ENCODE peak calls at places on chromosomes 3 and 15, in four cellular contexts. P, X, Q and L are unnamed samples.

GRCh38 chr3:37183375-37183831 is 9.0 kb upstream of the LRRFIP2 start:
- DNase-seq in P (no peak), X (no peak), Q (no peak), L (no peak)

GRCh38 chr3:102113421-102114041 is 264.2 kb downstream of the NFKBIZ start:
- DNase-seq in P (peak; percentile 60), X (no peak), Q (no peak), L (no peak)

GRCh38 chr3:143604849-143605660 is 243.2 kb downstream of the SLC9A9 start:
- DNase-seq in P (no peak), X (no peak), Q (no peak), L (no peak)

GRCh38 chr3:71510485-71510884 is 73.0 kb downstream of the FOXP1 start:
- DNase-seq in P (no peak), X (no peak), Q (no peak), L (no peak)

GRCh38 chr3:136899622-136900158 is 37.7 kb downstream of the NCK1 start:
- DNase-seq in P (no peak), X (no peak), Q (no peak), L (no peak)

GRCh38 chr3:133404925-133405324 is 5.1 kb downstream of the BFSP2 start:
- DNase-seq in P (no peak), X (no peak), Q (no peak), L (no peak)

GRCh38 chr15:31248263-31248662 is 78.4 kb upstream of the KLF13 start:
- DNase-seq in P (no peak), X (no peak), Q (no peak), L (no peak)

GRCh38 chr15:40050788-40051615 is 12.0 kb upstream of the SRP14 start:
- DNase-seq in P (peak; percentile 46), X (no peak), Q (peak; percentile 74), L (no peak)

GRCh38 chr3:185959609-185960517 is 22.0 kb upstream of the TRA2B start:
- DNase-seq in P (no peak), X (no peak), Q (no peak), L (no peak)

GRCh38 chr3:88263417-88264116 is 113.8 kb downstream of the C3orf38 start:
- DNase-seq in P (no peak), X (no peak), Q (no peak), L (no peak)

GRCh38 chr3:128277378-128278049 is 124.2 kb downstream of the EEFSEC start:
- DNase-seq in P (no peak), X (no peak), Q (peak; percentile 19), L (no peak)

GRCh38 chr15:40075298-40076044 is 33.2 kb downstream of the BMF start:
- DNase-seq in P (no peak), X (no peak), Q (no peak), L (no peak)

DNA sequence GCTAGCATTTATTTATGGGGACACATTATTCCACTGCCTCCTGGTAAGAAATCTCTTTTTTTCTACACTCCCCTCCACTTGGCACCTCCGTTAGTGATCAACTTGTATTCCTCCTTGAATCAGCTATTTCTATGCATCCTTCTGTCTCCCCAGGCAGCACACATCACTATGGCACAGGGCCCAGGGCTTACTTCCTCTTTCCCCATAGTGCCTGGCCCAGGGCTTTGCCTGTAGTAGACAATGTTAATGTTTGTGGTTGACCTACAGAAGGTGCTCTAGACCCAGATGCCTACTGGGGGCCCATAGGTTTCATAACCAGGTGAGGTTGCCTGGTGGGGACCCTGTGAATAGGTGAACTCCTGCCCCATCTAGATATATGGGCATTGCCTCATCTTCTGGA is 44.9 kb downstream of the EPHB1 start:
- DNase-seq in P (no peak), X (no peak), Q (no peak), L (no peak)
- TF ChIP-seq CTCF in P (no peak), X (no peak), Q (no peak), L (no peak)

DNA sequence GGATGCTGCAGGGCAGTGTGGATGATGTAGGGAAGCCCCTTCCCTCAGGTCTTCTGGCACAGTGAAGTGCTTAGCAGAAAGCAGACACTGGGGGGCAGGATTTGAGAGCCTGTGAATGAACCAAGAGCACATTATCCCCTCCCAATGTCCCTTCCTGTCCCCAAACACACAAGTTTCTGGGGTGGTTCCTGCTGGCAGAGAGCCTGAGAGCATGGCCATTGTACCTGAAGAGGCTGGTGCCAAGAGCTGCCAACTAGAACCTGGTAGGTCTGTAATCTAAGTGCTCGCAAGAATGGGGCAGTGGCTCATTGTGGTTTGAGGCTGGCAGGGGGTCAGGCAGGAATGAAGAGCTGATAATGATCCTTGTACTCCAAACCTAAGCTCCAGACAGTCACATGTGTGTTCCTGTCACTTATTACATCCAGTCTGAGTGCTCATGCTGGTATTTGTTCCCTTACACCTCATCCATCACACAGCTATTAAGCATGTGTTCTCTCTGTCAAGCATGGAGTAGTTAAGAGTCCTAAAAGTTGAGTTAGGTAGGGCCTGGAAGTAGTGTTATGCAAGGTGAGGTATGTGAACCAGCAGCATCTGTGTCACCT is 6.7 kb upstream of the CCR1 start:
- DNase-seq in P (no peak), X (no peak), Q (peak; percentile 64), L (peak; percentile 28)
- TF ChIP-seq CTCF in P (no peak), X (no peak), Q (peak; percentile 74), L (peak; percentile 66)

GRCh38 chr3:98341758-98342157 is 11.9 kb upstream of the OR5K4 start:
- DNase-seq in P (no peak), X (no peak), Q (no peak), L (no peak)

GRCh38 chr3:98339031-98339430 is 14.6 kb upstream of the OR5K4 start:
- DNase-seq in P (no peak), X (no peak), Q (no peak), L (no peak)

GRCh38 chr3:98343647-98344507 is 9.8 kb upstream of the OR5K4 start:
- DNase-seq in P (no peak), X (no peak), Q (peak; percentile 76), L (peak; percentile 34)
- TF ChIP-seq CTCF in P (no peak), X (no peak), Q (peak; percentile 92), L (peak; percentile 84)

GRCh38 chr15:96701876-96702275 is 371.4 kb downstream of the NR2F2 start:
- DNase-seq in P (no peak), X (no peak), Q (no peak), L (no peak)
- TF ChIP-seq CTCF in P (no peak), X (no peak), Q (no peak), L (no peak)

GRCh38 chr3:67662733-67663132 is 8.3 kb upstream of the SUCLG2 start:
- DNase-seq in P (no peak), X (no peak), Q (no peak), L (no peak)

GRCh38 chr3:67656614-67657013 is 2.2 kb upstream of the SUCLG2 start:
- DNase-seq in P (no peak), X (no peak), Q (no peak), L (no peak)

GRCh38 chr3:67657192-67657591 is 2.8 kb upstream of the SUCLG2 start:
- DNase-seq in P (no peak), X (no peak), Q (no peak), L (no peak)

GRCh38 chr3:67655364-67656121 is 1.1 kb upstream of the SUCLG2 start:
- DNase-seq in P (peak; percentile 18), X (peak; percentile 12), Q (no peak), L (peak; percentile 14)

GRCh38 chr3:67661079-67661478 is 6.7 kb upstream of the SUCLG2 start:
- DNase-seq in P (no peak), X (no peak), Q (no peak), L (no peak)
- TF ChIP-seq CTCF in P (no peak), X (no peak), Q (no peak), L (no peak)

DNA sequence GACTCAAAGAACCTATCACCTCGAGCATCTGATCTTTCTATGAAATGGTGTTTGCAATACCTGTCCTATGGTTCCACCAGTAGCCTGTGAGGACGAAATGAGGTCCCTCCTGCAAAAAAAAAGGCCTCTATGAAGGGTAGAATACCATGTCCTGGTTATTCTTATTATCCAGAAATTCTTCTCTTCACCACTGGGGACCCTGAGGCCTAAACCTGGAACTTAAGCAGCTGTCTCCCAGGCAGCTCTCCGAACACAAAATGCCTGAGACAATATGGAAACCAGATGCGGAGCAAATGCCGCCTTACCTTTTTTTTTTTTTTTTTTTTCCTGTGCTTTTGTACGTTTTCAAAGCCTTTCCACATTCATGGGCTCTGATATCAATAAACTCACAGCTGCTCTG is 62.1 kb upstream of the WNT5A start:
- DNase-seq in P (no peak), X (no peak), Q (no peak), L (no peak)
- TF ChIP-seq CTCF in P (peak; percentile 10), X (no peak), Q (peak; percentile 37), L (no peak)

GRCh38 chr3:14411166-14411526 is 8.7 kb downstream of the SLC6A6 start:
- DNase-seq in P (no peak), X (no peak), Q (no peak), L (no peak)

GRCh38 chr3:14410501-14411165 is 8.2 kb downstream of the SLC6A6 start:
- DNase-seq in P (no peak), X (no peak), Q (no peak), L (no peak)

GRCh38 chr3:14413381-14414071 is 11.1 kb downstream of the SLC6A6 start:
- DNase-seq in P (no peak), X (no peak), Q (no peak), L (no peak)

GRCh38 chr3:14412831-14413380 is 10.5 kb downstream of the SLC6A6 start:
- DNase-seq in P (peak; percentile 85), X (peak; percentile 83), Q (peak; percentile 80), L (no peak)

DNA sequence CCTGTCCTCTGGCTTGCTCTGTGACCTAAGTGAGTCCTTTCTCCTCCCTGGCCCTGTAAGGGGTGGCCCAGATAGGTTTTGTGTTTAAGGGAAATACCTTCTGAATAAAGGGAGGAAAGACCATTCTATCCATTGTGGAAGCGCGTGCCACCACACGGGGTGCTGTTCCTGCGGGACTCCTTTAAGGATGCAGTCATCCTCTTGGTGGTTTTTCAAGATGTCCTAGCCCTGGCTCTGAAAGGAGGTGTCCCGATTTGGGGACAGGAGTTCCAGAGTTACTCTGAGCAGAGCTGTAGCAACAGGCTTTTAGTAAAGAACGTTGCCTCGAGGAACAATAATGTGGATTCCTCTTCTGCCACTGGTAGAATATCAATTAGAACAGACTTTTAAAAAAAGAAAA is 9.6 kb downstream of the SLC6A6 start:
- DNase-seq in P (no peak), X (no peak), Q (peak; percentile 61), L (no peak)
- TF ChIP-seq CTCF in P (no peak), X (no peak), Q (peak; percentile 67), L (no peak)

GRCh38 chr15:95259513-95259912 is 1028.2 kb downstream of the MCTP2 start:
- DNase-seq in P (peak; percentile 82), X (peak; percentile 75), Q (peak; percentile 63), L (peak; percentile 20)

GRCh38 chr15:95252404-95252803 is 1021.0 kb downstream of the MCTP2 start:
- DNase-seq in P (no peak), X (no peak), Q (no peak), L (no peak)

GRCh38 chr15:95259965-95260364 is 1028.6 kb downstream of the MCTP2 start:
- DNase-seq in P (peak; percentile 25), X (peak; percentile 55), Q (peak; percentile 31), L (no peak)

GRCh38 chr15:95249524-95249923 is 1018.2 kb downstream of the MCTP2 start:
- DNase-seq in P (no peak), X (no peak), Q (no peak), L (no peak)

DNA sequence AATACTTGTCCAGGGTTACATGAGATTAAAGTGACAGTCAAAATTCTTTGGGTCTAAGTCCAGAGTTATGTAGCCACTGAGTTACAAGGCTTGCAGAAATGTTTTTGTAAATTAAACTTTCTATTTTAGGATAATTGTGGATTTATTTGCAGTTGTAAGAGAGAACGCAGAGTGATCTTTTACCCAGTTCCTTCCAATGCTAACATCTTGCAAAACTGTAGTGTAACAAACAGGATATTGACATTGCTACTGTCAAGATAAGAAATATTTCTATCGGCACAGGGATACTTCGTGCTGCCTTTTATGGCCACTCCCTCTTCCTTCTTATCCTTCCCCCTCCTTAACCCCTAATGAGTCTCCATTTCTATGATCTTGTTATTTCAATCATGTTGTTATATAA is 1022.9 kb downstream of the MCTP2 start:
- DNase-seq in P (no peak), X (no peak), Q (no peak), L (no peak)
- TF ChIP-seq CTCF in P (no peak), X (no peak), Q (no peak), L (no peak)